ENCODE peak calls at places on chromosome 18, in seven cellular contexts. One of them, this sample, is unnamed.

GRCh38 chr18:11955299-11956029 is 25.8 kb upstream of the IMPA2 start:
- DNase-seq in endothelial cell of umbilical vein: peak
- DNase-seq in caudate nucleus: no peak
- DNase-seq in lower lobe of right lung: peak
- DNase-seq in left ventricle myocardium inferior: no peak
- DNase-seq in cardiac muscle cell: no peak
- DNase-seq in IMR-90: peak
- DNase-seq in this sample: peak

GRCh38 chr18:26549103-26549485 is 741 bp upstream of the KCTD1 start:
- DNase-seq in lower lobe of right lung: peak
- DNase-seq in IMR-90: peak
- DNase-seq in caudate nucleus: peak
- DNase-seq in left ventricle myocardium inferior: peak
- DNase-seq in cardiac muscle cell: peak
- DNase-seq in endothelial cell of umbilical vein: peak
- DNase-seq in this sample: peak

GRCh38 chr18:21110667-21111350 is 804 bp downstream of the ROCK1 start:
- DNase-seq in left ventricle myocardium inferior: peak
- DNase-seq in caudate nucleus: peak
- DNase-seq in lower lobe of right lung: peak
- DNase-seq in cardiac muscle cell: peak
- DNase-seq in endothelial cell of umbilical vein: no peak
- DNase-seq in IMR-90: peak
- DNase-seq in this sample: peak

GRCh38 chr18:42752921-42753320 is 362.6 kb downstream of the RIT2 start:
- DNase-seq in IMR-90: no peak
- DNase-seq in cardiac muscle cell: no peak
- DNase-seq in caudate nucleus: no peak
- DNase-seq in lower lobe of right lung: no peak
- DNase-seq in endothelial cell of umbilical vein: no peak
- DNase-seq in left ventricle myocardium inferior: no peak
- DNase-seq in this sample: no peak

GRCh38 chr18:69951182-69951581 is 3.5 kb upstream of the CD226 start:
- DNase-seq in IMR-90: peak
- DNase-seq in cardiac muscle cell: no peak
- DNase-seq in lower lobe of right lung: no peak
- DNase-seq in endothelial cell of umbilical vein: peak
- DNase-seq in caudate nucleus: no peak
- DNase-seq in left ventricle myocardium inferior: no peak
- DNase-seq in this sample: no peak

GRCh38 chr18:23259701-23260661 is 124.7 kb downstream of the CABLES1 start:
- DNase-seq in left ventricle myocardium inferior: peak
- DNase-seq in lower lobe of right lung: peak
- DNase-seq in caudate nucleus: no peak
- DNase-seq in IMR-90: peak
- DNase-seq in cardiac muscle cell: peak
- DNase-seq in endothelial cell of umbilical vein: peak
- DNase-seq in this sample: peak

GRCh38 chr18:79208882-79209281 is 139.7 kb downstream of the ATP9B start:
- DNase-seq in endothelial cell of umbilical vein: no peak
- DNase-seq in caudate nucleus: no peak
- DNase-seq in lower lobe of right lung: no peak
- DNase-seq in IMR-90: no peak
- DNase-seq in cardiac muscle cell: no peak
- DNase-seq in left ventricle myocardium inferior: peak
- DNase-seq in this sample: no peak

GRCh38 chr18:2602844-2603243 is 31.5 kb downstream of the NDC80 start:
- DNase-seq in lower lobe of right lung: no peak
- DNase-seq in cardiac muscle cell: no peak
- DNase-seq in endothelial cell of umbilical vein: no peak
- DNase-seq in IMR-90: no peak
- DNase-seq in caudate nucleus: no peak
- DNase-seq in left ventricle myocardium inferior: no peak
- DNase-seq in this sample: no peak

GRCh38 chr18:70195852-70196434 is 9.5 kb downstream of the RTTN start:
- DNase-seq in caudate nucleus: no peak
- DNase-seq in endothelial cell of umbilical vein: peak
- DNase-seq in cardiac muscle cell: peak
- DNase-seq in lower lobe of right lung: no peak
- DNase-seq in left ventricle myocardium inferior: no peak
- DNase-seq in IMR-90: peak
- DNase-seq in this sample: no peak

GRCh38 chr18:3216987-3217386 is 2.8 kb downstream of the MYOM1 start:
- DNase-seq in left ventricle myocardium inferior: no peak
- DNase-seq in IMR-90: no peak
- DNase-seq in cardiac muscle cell: no peak
- DNase-seq in lower lobe of right lung: no peak
- DNase-seq in caudate nucleus: no peak
- DNase-seq in endothelial cell of umbilical vein: no peak
- DNase-seq in this sample: no peak

GRCh38 chr18:51041677-51042076 is 11.7 kb downstream of the SMAD4 start:
- DNase-seq in left ventricle myocardium inferior: no peak
- DNase-seq in caudate nucleus: no peak
- DNase-seq in IMR-90: no peak
- DNase-seq in lower lobe of right lung: no peak
- DNase-seq in endothelial cell of umbilical vein: no peak
- DNase-seq in cardiac muscle cell: no peak
- DNase-seq in this sample: no peak

GRCh38 chr18:51032193-51032592 is 2.2 kb downstream of the SMAD4 start:
- DNase-seq in lower lobe of right lung: no peak
- DNase-seq in endothelial cell of umbilical vein: no peak
- DNase-seq in caudate nucleus: no peak
- DNase-seq in cardiac muscle cell: no peak
- DNase-seq in IMR-90: no peak
- DNase-seq in left ventricle myocardium inferior: no peak
- DNase-seq in this sample: no peak

GRCh38 chr18:51037230-51037629 is 7.2 kb downstream of the SMAD4 start:
- DNase-seq in lower lobe of right lung: no peak
- DNase-seq in caudate nucleus: no peak
- DNase-seq in IMR-90: no peak
- DNase-seq in left ventricle myocardium inferior: no peak
- DNase-seq in endothelial cell of umbilical vein: no peak
- DNase-seq in cardiac muscle cell: no peak
- DNase-seq in this sample: no peak

GRCh38 chr18:51039138-51040112 is 9.4 kb downstream of the SMAD4 start:
- DNase-seq in IMR-90: peak
- DNase-seq in endothelial cell of umbilical vein: no peak
- DNase-seq in cardiac muscle cell: no peak
- DNase-seq in lower lobe of right lung: no peak
- DNase-seq in left ventricle myocardium inferior: no peak
- DNase-seq in caudate nucleus: no peak
- DNase-seq in this sample: no peak

GRCh38 chr18:51038110-51038509 is 8.1 kb downstream of the SMAD4 start:
- DNase-seq in IMR-90: no peak
- DNase-seq in lower lobe of right lung: no peak
- DNase-seq in left ventricle myocardium inferior: no peak
- DNase-seq in caudate nucleus: no peak
- DNase-seq in cardiac muscle cell: no peak
- DNase-seq in endothelial cell of umbilical vein: no peak
- DNase-seq in this sample: no peak
- H3K27ac ChIP-seq in IMR-90: no peak
- H3K27ac ChIP-seq in lower lobe of right lung: no peak
- H3K27ac ChIP-seq in left ventricle myocardium inferior: no peak
- H3K27ac ChIP-seq in caudate nucleus: no peak
- H3K27ac ChIP-seq in cardiac muscle cell: peak
- H3K27ac ChIP-seq in endothelial cell of umbilical vein: no peak
- H3K27ac ChIP-seq in this sample: no peak

GRCh38 chr18:59359576-59359952 is 499 bp upstream of the LMAN1 start:
- DNase-seq in IMR-90: no peak
- DNase-seq in endothelial cell of umbilical vein: no peak
- DNase-seq in cardiac muscle cell: no peak
- DNase-seq in left ventricle myocardium inferior: no peak
- DNase-seq in caudate nucleus: no peak
- DNase-seq in lower lobe of right lung: no peak
- DNase-seq in this sample: no peak
- H3K27ac ChIP-seq in IMR-90: no peak
- H3K27ac ChIP-seq in endothelial cell of umbilical vein: no peak
- H3K27ac ChIP-seq in cardiac muscle cell: no peak
- H3K27ac ChIP-seq in left ventricle myocardium inferior: peak
- H3K27ac ChIP-seq in caudate nucleus: peak
- H3K27ac ChIP-seq in lower lobe of right lung: no peak
- H3K27ac ChIP-seq in this sample: peak

GRCh38 chr18:33556846-33557245 is 21.2 kb upstream of the ASXL3 start:
- DNase-seq in cardiac muscle cell: no peak
- DNase-seq in lower lobe of right lung: no peak
- DNase-seq in endothelial cell of umbilical vein: no peak
- DNase-seq in caudate nucleus: no peak
- DNase-seq in left ventricle myocardium inferior: no peak
- DNase-seq in IMR-90: no peak
- DNase-seq in this sample: no peak
- H3K27ac ChIP-seq in cardiac muscle cell: no peak
- H3K27ac ChIP-seq in lower lobe of right lung: no peak
- H3K27ac ChIP-seq in endothelial cell of umbilical vein: no peak
- H3K27ac ChIP-seq in caudate nucleus: no peak
- H3K27ac ChIP-seq in left ventricle myocardium inferior: no peak
- H3K27ac ChIP-seq in IMR-90: no peak
- H3K27ac ChIP-seq in this sample: no peak

GRCh38 chr18:47919916-47920315 is 10.5 kb downstream of the SMAD2 start:
- DNase-seq in IMR-90: no peak
- DNase-seq in cardiac muscle cell: no peak
- DNase-seq in lower lobe of right lung: no peak
- DNase-seq in left ventricle myocardium inferior: no peak
- DNase-seq in endothelial cell of umbilical vein: no peak
- DNase-seq in caudate nucleus: no peak
- DNase-seq in this sample: no peak
- H3K27ac ChIP-seq in IMR-90: no peak
- H3K27ac ChIP-seq in cardiac muscle cell: no peak
- H3K27ac ChIP-seq in lower lobe of right lung: no peak
- H3K27ac ChIP-seq in left ventricle myocardium inferior: no peak
- H3K27ac ChIP-seq in endothelial cell of umbilical vein: no peak
- H3K27ac ChIP-seq in caudate nucleus: no peak
- H3K27ac ChIP-seq in this sample: no peak

DNA sequence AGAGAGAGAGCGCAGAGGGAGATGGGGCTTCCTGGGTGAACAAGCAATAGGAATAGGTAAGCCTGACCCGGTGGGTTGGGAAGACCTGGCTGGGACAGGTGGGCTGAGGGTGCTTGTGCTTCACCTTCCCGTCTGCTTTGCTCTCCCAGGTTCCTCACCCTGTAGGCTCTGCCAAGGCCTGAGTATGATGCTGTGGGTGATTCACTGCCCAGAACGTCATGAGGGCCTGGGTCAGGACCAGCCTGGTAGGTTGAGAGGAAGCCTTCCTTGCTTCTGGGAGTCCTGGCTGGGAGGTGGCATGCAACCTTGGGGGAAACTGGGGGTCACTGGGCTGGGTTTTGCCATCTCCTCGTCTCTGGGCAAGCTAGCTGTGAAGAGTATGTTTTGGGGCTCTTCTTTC is 220.2 kb upstream of the APCDD1 start:
- DNase-seq in cardiac muscle cell: no peak
- DNase-seq in left ventricle myocardium inferior: no peak
- DNase-seq in lower lobe of right lung: no peak
- DNase-seq in endothelial cell of umbilical vein: no peak
- DNase-seq in caudate nucleus: no peak
- DNase-seq in IMR-90: peak
- DNase-seq in this sample: no peak
- H3K27ac ChIP-seq in cardiac muscle cell: no peak
- H3K27ac ChIP-seq in left ventricle myocardium inferior: no peak
- H3K27ac ChIP-seq in lower lobe of right lung: no peak
- H3K27ac ChIP-seq in endothelial cell of umbilical vein: no peak
- H3K27ac ChIP-seq in caudate nucleus: no peak
- H3K27ac ChIP-seq in IMR-90: peak
- H3K27ac ChIP-seq in this sample: no peak

DNA sequence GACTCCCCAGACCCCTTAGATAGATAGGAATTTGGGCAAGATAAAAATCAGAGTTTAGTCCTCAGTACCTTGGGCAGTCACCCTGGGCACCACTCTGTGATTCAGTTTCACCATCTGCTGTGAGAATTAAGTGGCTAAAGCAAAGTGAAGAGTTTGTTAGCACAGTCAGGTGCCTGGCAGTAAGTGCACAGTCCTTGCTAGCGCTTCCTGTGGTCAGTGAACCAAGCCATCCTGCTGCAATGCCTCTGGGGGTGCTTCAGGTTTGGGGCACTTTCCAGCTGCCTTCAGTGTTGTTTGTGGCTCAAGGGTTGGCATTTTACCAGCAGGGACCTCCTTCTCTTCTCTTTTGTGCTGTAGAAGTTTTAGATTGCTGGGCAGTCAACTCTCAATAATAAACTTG is 48.5 kb upstream of the RMP24 start:
- DNase-seq in caudate nucleus: no peak
- DNase-seq in cardiac muscle cell: peak
- DNase-seq in lower lobe of right lung: no peak
- DNase-seq in left ventricle myocardium inferior: no peak
- DNase-seq in endothelial cell of umbilical vein: no peak
- DNase-seq in IMR-90: no peak
- DNase-seq in this sample: no peak
- H3K27ac ChIP-seq in caudate nucleus: no peak
- H3K27ac ChIP-seq in cardiac muscle cell: no peak
- H3K27ac ChIP-seq in lower lobe of right lung: no peak
- H3K27ac ChIP-seq in left ventricle myocardium inferior: no peak
- H3K27ac ChIP-seq in endothelial cell of umbilical vein: no peak
- H3K27ac ChIP-seq in IMR-90: no peak
- H3K27ac ChIP-seq in this sample: no peak

DNA sequence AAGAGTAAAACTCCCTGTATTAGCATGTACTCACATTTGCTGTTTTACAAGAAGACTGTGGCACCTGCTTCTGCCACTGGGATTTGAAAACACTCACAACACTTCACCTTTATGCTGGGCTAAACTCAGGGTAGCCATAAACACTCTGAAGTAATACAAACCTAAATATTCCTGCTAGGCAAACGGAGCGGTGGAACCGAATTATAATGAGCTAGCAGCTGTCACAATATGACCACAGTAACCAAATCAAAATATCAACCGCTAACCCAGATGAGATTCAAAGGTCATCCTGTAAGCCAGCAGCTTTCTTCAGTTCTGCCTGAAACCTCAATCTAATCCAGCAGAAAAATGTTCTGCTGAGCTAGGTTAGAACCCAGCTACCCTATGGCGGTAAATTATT is 132.1 kb downstream of the TCF4 start:
- DNase-seq in left ventricle myocardium inferior: no peak
- DNase-seq in IMR-90: no peak
- DNase-seq in lower lobe of right lung: no peak
- DNase-seq in endothelial cell of umbilical vein: no peak
- DNase-seq in caudate nucleus: no peak
- DNase-seq in cardiac muscle cell: no peak
- DNase-seq in this sample: no peak
- H3K27ac ChIP-seq in left ventricle myocardium inferior: no peak
- H3K27ac ChIP-seq in IMR-90: no peak
- H3K27ac ChIP-seq in lower lobe of right lung: no peak
- H3K27ac ChIP-seq in endothelial cell of umbilical vein: no peak
- H3K27ac ChIP-seq in caudate nucleus: peak
- H3K27ac ChIP-seq in cardiac muscle cell: no peak
- H3K27ac ChIP-seq in this sample: no peak

GRCh38 chr18:5239447-5239846 is 42.4 kb upstream of the AKAIN1 start:
- DNase-seq in caudate nucleus: no peak
- DNase-seq in IMR-90: no peak
- DNase-seq in cardiac muscle cell: no peak
- DNase-seq in endothelial cell of umbilical vein: no peak
- DNase-seq in left ventricle myocardium inferior: no peak
- DNase-seq in lower lobe of right lung: no peak
- DNase-seq in this sample: no peak

GRCh38 chr18:5237083-5237722 is 40.1 kb upstream of the AKAIN1 start:
- DNase-seq in caudate nucleus: no peak
- DNase-seq in IMR-90: peak
- DNase-seq in endothelial cell of umbilical vein: no peak
- DNase-seq in left ventricle myocardium inferior: peak
- DNase-seq in cardiac muscle cell: no peak
- DNase-seq in lower lobe of right lung: no peak
- DNase-seq in this sample: no peak

GRCh38 chr18:5238371-5238758 is 41.3 kb upstream of the AKAIN1 start:
- DNase-seq in caudate nucleus: no peak
- DNase-seq in endothelial cell of umbilical vein: no peak
- DNase-seq in left ventricle myocardium inferior: peak
- DNase-seq in cardiac muscle cell: peak
- DNase-seq in IMR-90: peak
- DNase-seq in lower lobe of right lung: peak
- DNase-seq in this sample: peak

GRCh38 chr18:5237723-5238370 is 40.8 kb upstream of the AKAIN1 start:
- DNase-seq in endothelial cell of umbilical vein: peak
- DNase-seq in caudate nucleus: peak
- DNase-seq in left ventricle myocardium inferior: peak
- DNase-seq in lower lobe of right lung: peak
- DNase-seq in cardiac muscle cell: peak
- DNase-seq in IMR-90: peak
- DNase-seq in this sample: peak
- H3K27ac ChIP-seq in endothelial cell of umbilical vein: peak
- H3K27ac ChIP-seq in caudate nucleus: peak
- H3K27ac ChIP-seq in left ventricle myocardium inferior: peak
- H3K27ac ChIP-seq in lower lobe of right lung: peak
- H3K27ac ChIP-seq in cardiac muscle cell: peak
- H3K27ac ChIP-seq in IMR-90: peak
- H3K27ac ChIP-seq in this sample: peak

This sample was measured in left lung.